ENCODE peak calls at places on chromosomes 2 and 18, in seven cellular contexts. W, I, L, A, O, G and T are unnamed samples.
A peak's percentile ranks its signal among the peaks of the same experiment; 100 is the strongest.

GRCh38 chr2:148887349-148888002 is 12.4 kb downstream of the KIF5C start:
- DNase-seq in W (no peak), I (no peak), L (no peak), A (no peak), G (no peak), O (no peak), T (no peak)

GRCh38 chr18:45596048-45596447 is 19.2 kb upstream of the SLC14A2 start:
- DNase-seq in G (no peak), W (no peak), L (no peak), I (no peak), A (no peak), O (no peak), T (no peak)

GRCh38 chr18:42107287-42108045 is 152.4 kb downstream of the PIK3C3 start:
- DNase-seq in W (no peak), I (no peak), G (no peak), A (no peak), L (no peak), O (no peak), T (no peak)

GRCh38 chr2:25131567-25132295 is 36.6 kb downstream of the POMC start:
- DNase-seq in G (no peak), W (no peak), I (no peak), A (no peak), O (no peak), L (peak; percentile 48), T (no peak)

GRCh38 chr18:26543368-26543767 is 5.0 kb downstream of the KCTD1 start:
- DNase-seq in W (no peak), O (no peak), L (no peak), G (no peak), I (no peak), A (no peak), T (no peak)

GRCh38 chr2:120702061-120702460 is 33.6 kb upstream of the GLI2 start:
- DNase-seq in W (no peak), L (no peak), A (no peak), I (no peak), O (no peak), G (no peak), T (no peak)

GRCh38 chr2:139836769-139837168 is 1056.6 kb upstream of the NXPH2 start:
- DNase-seq in G (no peak), I (no peak), L (no peak), W (no peak), O (no peak), A (no peak), T (no peak)

GRCh38 chr18:48621240-48621639 is 82.4 kb downstream of the CTIF start:
- DNase-seq in I (peak; percentile 11), A (peak; percentile 65), W (no peak), L (no peak), O (no peak), G (peak; percentile 47), T (no peak)

GRCh38 chr18:46054956-46055831 is 16.9 kb downstream of the PSTPIP2 start:
- DNase-seq in O (no peak), A (no peak), I (no peak), L (no peak), G (no peak), W (no peak), T (no peak)

GRCh38 chr2:8475349-8476045 is 206.4 kb upstream of the ID2 start:
- DNase-seq in G (no peak), A (no peak), I (peak; percentile 46), O (no peak), W (no peak), L (no peak), T (no peak)

GRCh38 chr2:159066541-159067156 is 98.2 kb downstream of the TANC1 start:
- DNase-seq in A (no peak), L (no peak), G (no peak), I (no peak), W (no peak), O (no peak), T (no peak)